ENCODE peak calls at places on chromosomes 5 and 9, in four cellular contexts. J is GM23338, S is endodermal cell, Y is HCT116. V is an unnamed sample. For H3K27me3, the result is how much of the 10 kb centered on the place peaks cover.

GRCh38 chr9:16192403-16193017 is 639.7 kb downstream of the CCDC171 start:
- DNase-seq in J (no peak), S (no peak), Y (no peak), V (no peak)

GRCh38 chr9:120655005-120655622 is 59.2 kb downstream of the MEGF9 start:
- DNase-seq in J (no peak), S (no peak), Y (no peak), V (peak)

GRCh38 chr9:81227507-81228245 is 461.7 kb downstream of the TLE1 start:
- DNase-seq in J (no peak), S (no peak), Y (no peak), V (no peak)

GRCh38 chr5:4832491-4832890 is 307.6 kb upstream of the ADAMTS16 start:
- DNase-seq in J (no peak), S (no peak), Y (no peak), V (no peak)

GRCh38 chr9:132243156-132244074 is 81.6 kb downstream of the NTNG2 start:
- DNase-seq in J (peak), S (no peak), Y (no peak), V (peak)

GRCh38 chr9:121321039-121321503 is 49.0 kb downstream of the STOM start:
- DNase-seq in J (no peak), S (peak), Y (no peak), V (no peak)

GRCh38 chr5:135392256-135392655 is 6.8 kb downstream of the MACROH2A1 start:
- DNase-seq in J (no peak), S (no peak), Y (no peak), V (no peak)

GRCh38 chr5:180670586-180671359 is 21.4 kb upstream of the FLT4 start:
- DNase-seq in J (peak), S (peak), Y (peak), V (peak)

GRCh38 chr5:140338918-140339317 is 7.5 kb downstream of the HBEGF start:
- DNase-seq in J (no peak), S (no peak), Y (no peak), V (no peak)

GRCh38 chr5:138610468-138611294 is 35.5 kb upstream of the HSPA9 start:
- DNase-seq in J (peak), S (peak), Y (no peak), V (no peak)

GRCh38 chr5:10866913-10867312 is 105.9 kb upstream of the DAP start:
- DNase-seq in J (peak), S (peak), Y (no peak), V (no peak)

GRCh38 chr5:131595088-131596033 is 39.7 kb downstream of the RAPGEF6 start:
- DNase-seq in J (no peak), S (no peak), Y (no peak), V (no peak)

GRCh38 chr9:128921881-128922763 is 1.3 kb downstream of the PHYHD1 start:
- DNase-seq in J (peak), S (peak), Y (no peak), V (no peak)

GRCh38 chr5:111262153-111262552 is 38.0 kb downstream of the CAMK4 start:
- DNase-seq in J (peak), S (no peak), Y (no peak), V (no peak)

GRCh38 chr9:110214553-110214952 is 6.6 kb upstream of the C9orf152 start:
- DNase-seq in J (no peak), S (no peak), Y (no peak), V (no peak)

GRCh38 chr9:91646702-91647101 is 223.1 kb upstream of the NFIL3 start:
- DNase-seq in J (no peak), S (no peak), Y (no peak), V (no peak)

GRCh38 chr5:6419340-6419852 is 29.3 kb upstream of the UBE2QL1 start:
- DNase-seq in J (no peak), S (no peak), Y (no peak), V (peak)

GRCh38 chr9:111903996-111904395 is 7.4 kb downstream of the UGCG start:
- DNase-seq in J (no peak), S (no peak), Y (no peak), V (no peak)

GRCh38 chr9:77177894-77178794 is 810 bp downstream of the VPS13A start:
- DNase-seq in J (peak), S (peak), Y (no peak), V (peak)

GRCh38 chr5:106171132-106171531 is 1499.6 kb downstream of the EFNA5 start:
- DNase-seq in J (no peak), S (no peak), Y (no peak), V (peak)

GRCh38 chr5:18965893-18966292 is 1022.1 kb downstream of the CDH18 start:
- DNase-seq in J (no peak), S (no peak), Y (no peak), V (no peak)

GRCh38 chr5:8641796-8642505 is 773.0 kb downstream of the MTRR start:
- DNase-seq in J (no peak), S (no peak), Y (no peak), V (no peak)

GRCh38 chr9:70868661-70869652 is 252.5 kb downstream of the TRPM3 start:
- DNase-seq in J (no peak), S (no peak), Y (no peak), V (peak)

GRCh38 chr9:91795500-91796241 is 154.4 kb downstream of the ROR2 start:
- DNase-seq in J (no peak), S (peak), Y (peak), V (peak)

GRCh38 chr9:104906441-104907277 is 21.3 kb downstream of the ABCA1 start:
- DNase-seq in J (no peak), S (peak), Y (no peak), V (peak)

GRCh38 chr5:176687881-176688280 is 40.6 kb downstream of the TSPAN17 start:
- DNase-seq in J (no peak), S (peak), Y (no peak), V (no peak)

GRCh38 chr5:43631182-43631910 is 28.4 kb downstream of the NNT start:
- DNase-seq in J (peak), S (peak), Y (peak), V (peak)

GRCh38 chr9:109098960-109099308 is 20.8 kb downstream of the TMEM245 start:
- DNase-seq in J (no peak), S (no peak), Y (no peak), V (no peak)

GRCh38 chr9:121269888-121270254 is 1.9 kb downstream of the GSN start:
- DNase-seq in J (no peak), S (no peak), Y (no peak), V (peak)

GRCh38 chr9:117268847-117269452 is 145.9 kb downstream of the ASTN2 start:
- DNase-seq in J (peak), S (no peak), Y (no peak), V (no peak)

GRCh38 chr9:99822596-99823391 is 1.1 kb downstream of the NR4A3 start:
- DNase-seq in J (peak), S (peak), Y (no peak), V (no peak)

GRCh38 chr9:135575995-135576631 is 14.6 kb downstream of the PAEP start:
- DNase-seq in J (no peak), S (no peak), Y (no peak), V (no peak)

GRCh38 chr9:100352727-100353505 is at the start of gene TEX10:
- DNase-seq in J (peak), S (peak), Y (peak), V (peak)

GRCh38 chr9:34371886-34372597 is 4.7 kb downstream of the MYORG start:
- DNase-seq in J (no peak), S (no peak), Y (no peak), V (no peak)

GRCh38 chr9:95879591-95879990 is 4.1 kb downstream of the ERCC6L2 start:
- DNase-seq in J (no peak), S (no peak), Y (no peak), V (no peak)

GRCh38 chr9:92122061-92122460 is 6.8 kb upstream of the SPTLC1 start:
- DNase-seq in J (no peak), S (no peak), Y (no peak), V (no peak)

GRCh38 chr5:128534729-128535128 is 3.3 kb downstream of the FBN2 start:
- DNase-seq in J (no peak), S (no peak), Y (no peak), V (peak)

GRCh38 chr5:128536861-128537305 is 1.2 kb downstream of the FBN2 start:
- DNase-seq in J (peak), S (peak), Y (no peak), V (no peak)

GRCh38 chr5:128537306-128537998 is 593 bp downstream of the FBN2 start:
- DNase-seq in J (peak), S (peak), Y (no peak), V (peak)

GRCh38 chr5:128536229-128536860 is 1.7 kb downstream of the FBN2 start:
- DNase-seq in J (peak), S (peak), Y (no peak), V (no peak)

GRCh38 chr5:128535225-128535624 is 2.8 kb downstream of the FBN2 start:
- DNase-seq in J (no peak), S (no peak), Y (no peak), V (no peak)
- H3K27me3 ChIP-seq in J (half or more), S (under half), Y (under half), V (under half)

GRCh38 chr5:13878357-13878756 is 66.1 kb downstream of the DNAH5 start:
- DNase-seq in J (peak), S (peak), Y (no peak), V (no peak)
- TF ChIP-seq CTCF in J (no peak), S (peak), Y (no peak), V (no peak)

DNA sequence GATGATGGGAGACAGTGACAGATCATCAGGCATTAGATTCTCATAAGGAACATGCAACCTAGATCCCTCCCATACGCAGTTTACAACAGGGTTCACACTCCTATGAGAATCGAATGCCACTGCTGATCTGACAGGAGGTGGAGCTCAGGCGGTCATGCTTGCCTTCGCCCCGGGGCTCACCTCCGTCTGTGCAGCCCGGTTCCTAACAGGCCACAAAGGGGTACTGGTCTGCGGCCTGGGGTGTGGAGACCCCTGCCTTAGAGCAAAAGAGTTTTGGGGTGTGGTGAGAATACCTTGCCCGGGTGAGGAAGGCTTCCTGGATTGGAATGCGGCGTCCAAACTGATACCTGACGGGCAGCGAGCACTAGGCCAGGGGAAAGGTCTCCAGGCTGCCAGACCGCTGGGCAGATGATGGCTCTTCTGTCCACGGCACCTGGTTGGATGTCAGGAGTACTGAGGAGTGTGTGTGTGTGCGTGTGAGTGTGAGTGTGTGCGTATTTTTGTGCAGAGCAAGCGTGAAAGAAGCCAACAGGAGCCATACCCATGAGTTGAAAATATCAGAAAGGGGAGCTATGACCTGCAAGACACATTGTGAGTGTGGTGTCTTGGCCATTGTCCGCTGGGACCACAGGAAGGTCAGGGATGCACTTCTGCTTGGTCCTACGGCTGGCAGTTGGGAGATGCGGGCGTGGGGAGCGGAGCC is 55.4 kb downstream of the ACER2 start:
- DNase-seq in J (no peak), S (no peak), Y (no peak), V (no peak)
- H3K4me3 ChIP-seq in J (peak), S (no peak), Y (peak), V (peak)

GRCh38 chr9:124007157-124007460 is 4.5 kb upstream of the LHX2 start:
- DNase-seq in J (peak), S (peak), Y (no peak), V (peak)
- H3K27me3 ChIP-seq in J (half or more), S (half or more), Y (half or more), V (half or more)

GRCh38 chr5:154754460-154755360 is 467 bp upstream of the LARP1 start:
- DNase-seq in J (peak), S (peak), Y (peak), V (peak)
- TF ChIP-seq CTCF in J (peak), S (peak), Y (no peak), V (peak)

GRCh38 chr9:126327016-126327749 is 554 bp downstream of the MVB12B start:
- DNase-seq in J (peak), S (peak), Y (no peak), V (no peak)

GRCh38 chr9:126329476-126330275 is 3.0 kb downstream of the MVB12B start:
- DNase-seq in J (no peak), S (no peak), Y (no peak), V (peak)

GRCh38 chr9:126328415-126328814 is 1.8 kb downstream of the MVB12B start:
- DNase-seq in J (no peak), S (no peak), Y (no peak), V (no peak)

GRCh38 chr9:126326228-126327015 is at the start of gene MVB12B:
- DNase-seq in J (peak), S (peak), Y (no peak), V (no peak)

DNA sequence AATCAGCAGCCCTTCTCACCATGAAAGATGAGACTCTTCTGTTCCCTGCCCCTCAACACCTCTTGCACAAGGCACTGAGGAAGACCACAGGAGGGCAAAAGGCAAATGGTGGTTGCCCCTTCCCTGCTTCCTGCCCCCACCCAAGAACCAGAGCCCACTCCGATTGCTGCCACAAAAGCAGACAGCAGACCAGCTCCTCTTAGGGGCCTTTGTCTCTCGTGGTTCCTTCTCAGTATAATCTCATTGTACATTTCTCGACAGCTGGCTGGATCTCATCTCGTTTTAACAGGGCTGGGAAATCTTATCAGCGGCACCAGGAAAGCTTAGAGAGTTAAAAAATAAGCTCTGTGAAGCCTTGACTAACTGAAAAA is 1.1 kb downstream of the MVB12B start:
- DNase-seq in J (no peak), S (no peak), Y (no peak), V (no peak)
- H3K4me3 ChIP-seq in J (peak), S (peak), Y (peak), V (no peak)

GRCh38 chr9:85427749-85428148 is 314.0 kb downstream of the AGTPBP1 start:
- DNase-seq in J (no peak), S (no peak), Y (no peak), V (no peak)
- H3K27me3 ChIP-seq in J (under half), S (under half), Y (under half), V (under half)

V was measured in bronchial epithelial cell.